ENCODE peak calls at places on chromosomes 4 and X, in five cellular contexts. C, T, D, U and R are unnamed samples.

GRCh38 chr4:102787944-102788343 is 27.2 kb upstream of the MANBA start:
- DNase-seq in C (peak), T (no peak), D (no peak), U (no peak), R (no peak)

GRCh38 chrX:72461288-72461687 is 111.4 kb downstream of the HDAC8 start:
- DNase-seq in C (peak), T (no peak), D (no peak), U (no peak), R (no peak)

GRCh38 chrX:16386126-16386525 is 218.8 kb downstream of the MAGEB17 start:
- DNase-seq in C (peak), T (no peak), D (no peak), U (no peak), R (no peak)

GRCh38 chrX:118497180-118497814 is 1.7 kb downstream of the DOCK11 start:
- DNase-seq in C (no peak), T (no peak), D (no peak), U (no peak), R (no peak)

GRCh38 chr4:140252742-140253555 is 99.0 kb upstream of the MAML3 start:
- DNase-seq in C (peak), T (peak), D (peak), U (no peak), R (peak)

GRCh38 chr4:150593996-150594395 is 12.0 kb downstream of the MAB21L2 start:
- DNase-seq in C (peak), T (peak), D (peak), U (no peak), R (no peak)

GRCh38 chrX:54640721-54641120 is 110.7 kb downstream of the GNL3L start:
- DNase-seq in C (no peak), T (no peak), D (no peak), U (peak), R (no peak)

GRCh38 chr4:39814403-39815185 is 116.7 kb downstream of the UBE2K start:
- DNase-seq in C (peak), T (no peak), D (peak), U (no peak), R (no peak)

GRCh38 chr4:159545556-159545955 is 442.7 kb downstream of the RAPGEF2 start:
- DNase-seq in C (no peak), T (no peak), D (no peak), U (no peak), R (no peak)

GRCh38 chrX:44872319-44872816 is 620 bp upstream of the KDM6A start:
- DNase-seq in C (peak), T (no peak), D (peak), U (no peak), R (peak)

GRCh38 chr4:48467442-48467841 is 15.7 kb upstream of the SLC10A4 start:
- DNase-seq in C (no peak), T (no peak), D (no peak), U (no peak), R (no peak)

GRCh38 chr4:124931050-124931449 is 218.5 kb upstream of the ANKRD50 start:
- DNase-seq in C (peak), T (no peak), D (no peak), U (no peak), R (peak)

GRCh38 chr4:30792616-30793015 is 72.4 kb downstream of the PCDH7 start:
- DNase-seq in C (peak), T (no peak), D (peak), U (no peak), R (no peak)

GRCh38 chr4:105472871-105473339 is 957 bp downstream of the PPA2 start:
- DNase-seq in C (peak), T (no peak), D (no peak), U (peak), R (no peak)

GRCh38 chrX:72123471-72124185 is 8.1 kb downstream of the RTL5 start:
- DNase-seq in C (peak), T (no peak), D (peak), U (no peak), R (peak)

GRCh38 chr4:2305766-2306501 is 44.0 kb upstream of the MXD4 start:
- DNase-seq in C (no peak), T (no peak), D (peak), U (no peak), R (no peak)

GRCh38 chr4:172698256-172698655 is 470.4 kb upstream of the GALNT7 start:
- DNase-seq in C (no peak), T (no peak), D (no peak), U (no peak), R (no peak)

GRCh38 chr4:121632686-121633085 is 64.1 kb downstream of the ANXA5 start:
- DNase-seq in C (no peak), T (no peak), D (no peak), U (no peak), R (no peak)

GRCh38 chr4:57832083-57832482 is 721.9 kb upstream of the IGFBP7 start:
- DNase-seq in C (no peak), T (no peak), D (no peak), U (no peak), R (no peak)

GRCh38 chrX:150581093-150581775 is 12.8 kb downstream of the MTM1 start:
- DNase-seq in C (peak), T (peak), D (peak), U (peak), R (peak)

GRCh38 chr4:26181616-26182015 is 139.2 kb upstream of the RBPJ start:
- DNase-seq in C (peak), T (no peak), D (no peak), U (no peak), R (no peak)

GRCh38 chr4:168656055-168656660 is 159.3 kb downstream of the PALLD start:
- DNase-seq in C (peak), T (no peak), D (peak), U (no peak), R (peak)

GRCh38 chr4:139017861-139018260 is 2.3 kb downstream of the NOCT start:
- DNase-seq in C (peak), T (no peak), D (peak), U (no peak), R (no peak)

GRCh38 chr4:174023641-174024040 is 259.8 kb downstream of the FBXO8 start:
- DNase-seq in C (peak), T (no peak), D (no peak), U (peak), R (no peak)

GRCh38 chrX:134670241-134670811 is 12.1 kb upstream of the PLAC1 start:
- DNase-seq in C (peak), T (peak), D (peak), U (peak), R (peak)

GRCh38 chrX:30864383-30864785 is 24.7 kb downstream of the TAB3 start:
- DNase-seq in C (no peak), T (no peak), D (no peak), U (no peak), R (no peak)

GRCh38 chr4:114729339-114729738 is 130.7 kb downstream of the UGT8 start:
- DNase-seq in C (no peak), T (no peak), D (no peak), U (no peak), R (no peak)

GRCh38 chr4:27024807-27025206 is 164.2 kb downstream of the STIM2 start:
- DNase-seq in C (no peak), T (peak), D (no peak), U (no peak), R (no peak)